ENCODE peak calls at places on chromosomes 11 and 22, in ten cellular contexts. U is CD4-positive, alpha-beta T cell; X is stomach; B is fibroblast of mammary gland; F is esophagus squamous epithelium; D is A673; V is psoas muscle; W is fibroblast of pulmonary artery; Z is uterus; G is bronchial epithelial cell. I is an unnamed sample.

GRCh38 chr11:70712471-70712870 is 314.1 kb downstream of the CTTN start:
- DNase-seq in X (no peak), D (peak), W (no peak), Z (no peak), B (peak), U (no peak), V (no peak), F (no peak), G (no peak), I (no peak)

GRCh38 chr11:110184974-110185597 is 91.9 kb downstream of the ZC3H12C start:
- DNase-seq in U (no peak), X (no peak), B (peak), G (peak), Z (no peak), W (peak), D (no peak), V (no peak), F (no peak), I (peak)

GRCh38 chr11:73365352-73366264 is 10.6 kb upstream of the RELT start:
- DNase-seq in X (no peak), V (no peak), W (no peak), G (no peak), Z (no peak), D (no peak), U (no peak), B (no peak), F (no peak), I (no peak)

GRCh38 chr22:47307326-47307725 is 544.9 kb downstream of the TBC1D22A start:
- DNase-seq in B (peak), Z (no peak), U (no peak), W (peak), F (no peak), X (no peak), D (no peak), V (no peak), G (peak), I (no peak)

GRCh38 chr22:37501610-37502341 is 15.6 kb upstream of the MFNG start:
- DNase-seq in W (peak), X (peak), F (no peak), Z (no peak), U (no peak), D (no peak), V (peak), G (no peak), B (peak), I (peak)

GRCh38 chr11:19342036-19342435 is 101.3 kb upstream of the E2F8 start:
- DNase-seq in X (no peak), G (no peak), F (no peak), W (no peak), U (no peak), D (no peak), Z (no peak), V (no peak), B (no peak), I (no peak)

GRCh38 chr22:47777426-47777825 is 1015.0 kb downstream of the TBC1D22A start:
- DNase-seq in Z (no peak), X (no peak), F (no peak), U (no peak), B (no peak), D (no peak), V (no peak), G (no peak), W (no peak), I (no peak)

GRCh38 chr11:111691176-111691575 is 75.0 kb downstream of the PPP2R1B start:
- DNase-seq in G (no peak), F (no peak), X (no peak), U (no peak), B (no peak), Z (no peak), V (no peak), W (no peak), D (no peak), I (no peak)

GRCh38 chr11:109845437-109845836 is 247.8 kb upstream of the ZC3H12C start:
- DNase-seq in U (no peak), Z (no peak), W (no peak), G (no peak), X (no peak), D (peak), F (no peak), V (peak), B (peak), I (no peak)

GRCh38 chr11:6539748-6540268 is 42.7 kb downstream of the DNHD1 start:
- DNase-seq in Z (no peak), D (no peak), V (no peak), U (no peak), X (no peak), B (no peak), W (no peak), F (no peak), G (no peak), I (no peak)

GRCh38 chr22:17369553-17370035 is 334 bp downstream of the CECR2 start:
- DNase-seq in X (no peak), D (no peak), W (peak), V (peak), Z (peak), B (no peak), U (no peak), G (no peak), F (no peak), I (no peak)

GRCh38 chr22:48495751-48496080 is 1332.0 kb downstream of the BRD1 start:
- DNase-seq in B (no peak), F (no peak), X (no peak), V (no peak), Z (no peak), G (no peak), D (no peak), U (no peak), W (no peak), I (no peak)

GRCh38 chr22:30705710-30706651 is 11.3 kb downstream of the OSBP2 start:
- DNase-seq in W (no peak), F (no peak), D (no peak), U (no peak), B (peak), X (no peak), V (peak), G (peak), Z (no peak), I (no peak)

GRCh38 chr11:61587951-61588695 is 7.2 kb upstream of the SYT7 start:
- DNase-seq in X (peak), B (peak), W (no peak), Z (peak), U (peak), D (peak), V (peak), G (peak), F (no peak), I (peak)
- TF ChIP-seq CTCF in X (no peak), B (peak), W (peak), Z (no peak), U (peak), D (peak), V (peak), G (peak), F (no peak), I (peak)

GRCh38 chr22:42171946-42172345 is 41.3 kb upstream of the CYP2D6 start:
- DNase-seq in B (no peak), W (no peak), G (no peak), U (no peak), X (no peak), Z (no peak), D (no peak), V (no peak), F (no peak), I (no peak)

GRCh38 chr22:42170946-42171345 is 40.3 kb upstream of the CYP2D6 start:
- DNase-seq in G (peak), B (no peak), F (no peak), Z (no peak), W (no peak), X (no peak), D (no peak), V (no peak), U (no peak), I (peak)

GRCh38 chr22:42173183-42173926 is 42.7 kb upstream of the CYP2D6 start:
- DNase-seq in W (no peak), U (no peak), V (no peak), D (no peak), X (no peak), F (no peak), G (no peak), B (peak), Z (no peak), I (no peak)

GRCh38 chr22:42172385-42173172 is 42.0 kb upstream of the CYP2D6 start:
- DNase-seq in V (no peak), G (no peak), F (no peak), U (no peak), B (peak), W (no peak), Z (no peak), X (no peak), D (peak), I (no peak)

DNA sequence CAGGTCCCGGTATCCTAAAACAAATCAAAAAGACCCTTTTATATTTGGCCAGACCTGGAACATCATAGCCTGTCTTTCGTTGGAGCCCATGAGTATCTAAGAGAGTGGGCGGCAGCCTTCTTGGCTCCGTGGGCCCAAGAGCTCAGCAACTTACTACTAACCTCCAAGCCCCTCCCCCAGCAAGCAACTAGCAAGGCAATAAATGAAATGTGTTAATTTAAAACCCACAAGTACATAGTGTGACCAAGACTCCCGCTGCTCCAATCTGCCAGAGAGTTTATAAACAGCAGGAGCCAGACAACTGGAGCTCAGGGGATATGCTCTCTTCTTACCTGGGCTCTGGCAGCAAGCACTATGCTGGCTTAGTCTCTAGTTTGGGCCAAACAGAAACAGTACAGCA is 40.8 kb upstream of the CYP2D6 start:
- DNase-seq in B (no peak), V (no peak), G (no peak), F (no peak), U (no peak), D (peak), W (no peak), X (no peak), Z (no peak), I (no peak)
- TF ChIP-seq CTCF in B (no peak), V (no peak), G (no peak), F (no peak), U (no peak), D (no peak), W (no peak), X (no peak), Z (no peak), I (no peak)

DNA sequence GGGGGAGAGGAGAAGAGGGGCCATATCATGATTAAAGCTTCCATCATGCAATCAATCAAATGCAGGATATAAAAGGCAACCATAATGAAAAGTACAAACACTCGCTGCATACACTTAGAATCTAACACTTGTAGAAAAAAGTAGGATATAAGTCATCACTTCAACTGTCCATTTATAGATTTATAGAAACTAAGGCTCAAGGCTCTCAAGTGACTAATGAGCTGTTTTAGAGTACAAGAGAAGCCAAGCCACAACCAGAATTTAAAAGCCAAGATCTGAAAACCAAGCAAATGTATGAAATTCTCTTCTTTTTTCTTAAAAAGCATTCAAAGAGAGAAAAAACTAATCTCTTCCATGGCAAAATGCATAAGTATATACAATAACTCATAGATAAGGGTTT is 160.2 kb upstream of the BLID start:
- DNase-seq in F (no peak), Z (no peak), U (no peak), X (no peak), B (no peak), D (no peak), W (no peak), G (no peak), V (no peak), I (no peak)
- TF ChIP-seq CTCF in F (no peak), Z (no peak), U (no peak), X (no peak), B (no peak), D (no peak), W (no peak), G (no peak), V (no peak), I (no peak)

GRCh38 chr11:93361435-93361834 is 30.9 kb downstream of the DEUP1 start:
- DNase-seq in F (no peak), W (no peak), V (no peak), Z (no peak), G (no peak), B (no peak), D (no peak), U (no peak), X (no peak), I (no peak)
- TF ChIP-seq CTCF in F (no peak), W (no peak), V (peak), Z (no peak), G (no peak), B (no peak), D (peak), U (no peak), X (no peak), I (no peak)

GRCh38 chr22:43945632-43946390 is 9.4 kb upstream of the SAMM50 start:
- DNase-seq in G (peak), D (peak), U (peak), W (peak), Z (no peak), X (peak), V (peak), B (peak), F (no peak), I (peak)
- TF ChIP-seq CTCF in G (peak), D (peak), U (peak), W (peak), Z (peak), X (no peak), V (peak), B (peak), F (peak), I (peak)

GRCh38 chr11:13287681-13288080 is 10.1 kb downstream of the BMAL1 start:
- DNase-seq in G (no peak), Z (no peak), X (no peak), V (no peak), W (no peak), B (no peak), D (no peak), F (no peak), U (no peak), I (no peak)
- TF ChIP-seq CTCF in G (no peak), Z (no peak), X (no peak), V (no peak), W (no peak), B (no peak), D (no peak), F (no peak), U (no peak), I (no peak)

DNA sequence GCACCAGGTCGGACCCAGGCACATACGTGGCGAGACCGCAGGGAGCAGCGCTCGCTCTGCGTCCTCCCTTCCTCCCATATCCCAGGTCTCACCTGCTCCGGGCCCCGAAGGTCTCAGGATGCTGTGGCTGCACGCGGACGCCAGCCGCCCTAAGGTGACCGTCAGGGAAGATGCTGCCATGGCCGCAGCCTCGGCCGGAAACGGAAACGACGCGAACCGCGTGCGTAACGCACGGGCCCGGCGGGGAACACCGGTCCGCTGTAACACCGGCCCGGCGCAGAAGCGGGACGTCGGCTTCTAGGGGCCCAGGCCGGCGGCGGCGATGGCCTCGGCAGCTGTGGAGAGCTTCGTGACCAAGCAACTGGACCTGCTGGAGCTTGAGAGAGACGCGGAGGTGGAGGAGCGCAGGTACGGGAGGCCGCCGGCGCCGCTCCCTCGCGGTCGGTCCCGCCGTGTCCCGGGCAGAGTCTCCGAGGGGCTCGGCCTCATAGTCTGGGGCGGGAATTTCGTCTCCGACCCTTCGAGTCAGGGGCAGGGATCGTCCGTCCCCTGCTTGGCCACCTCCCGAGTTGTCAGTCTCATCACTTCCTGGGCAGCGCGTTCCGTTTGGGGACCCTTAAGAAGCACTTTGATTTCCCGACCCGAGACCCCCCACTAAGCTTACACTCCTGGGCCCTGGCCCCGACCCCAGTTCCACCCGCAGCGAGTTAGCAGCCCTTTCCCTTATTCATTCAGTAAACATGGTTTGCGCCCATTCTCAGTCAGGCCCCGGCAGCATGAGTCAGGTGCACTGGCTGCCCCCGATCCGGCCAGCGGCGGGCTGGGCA is at the start of the genes IGHMBP2 and MRPL21:
- DNase-seq in Z (peak), F (peak), G (peak), W (peak), B (peak), X (peak), D (peak), V (peak), U (peak), I (peak)
- TF ChIP-seq CTCF in Z (peak), F (peak), G (no peak), W (no peak), B (no peak), X (no peak), D (no peak), V (no peak), U (no peak), I (no peak)

DNA sequence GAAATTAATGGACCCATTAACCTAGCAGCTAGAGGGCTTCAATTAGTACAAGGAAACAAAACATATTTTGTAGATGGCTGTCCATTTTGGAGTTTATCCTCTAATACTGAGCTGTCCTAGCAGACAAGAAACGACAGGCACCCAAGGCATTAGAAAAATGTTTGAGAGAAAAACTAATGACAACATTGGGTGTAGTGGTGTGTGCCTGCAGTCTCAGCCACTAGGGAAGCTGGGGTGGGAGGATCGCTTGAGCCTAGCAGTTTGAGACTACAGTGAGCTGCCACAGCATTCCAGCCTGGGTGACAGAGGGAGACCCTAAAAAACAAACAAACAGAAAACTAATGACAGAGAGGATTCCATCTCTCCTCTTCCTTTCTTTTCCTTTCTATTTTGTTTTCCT is 1.5 kb downstream of the A4GALT start:
- DNase-seq in F (no peak), X (no peak), D (peak), Z (no peak), B (no peak), U (no peak), W (no peak), G (peak), V (no peak), I (peak)
- TF ChIP-seq CTCF in F (no peak), X (no peak), D (no peak), Z (peak), B (no peak), U (no peak), W (peak), G (no peak), V (peak), I (peak)

GRCh38 chr22:40853961-40854360 is 2.5 kb downstream of the ST13 start:
- DNase-seq in W (peak), U (no peak), D (no peak), G (no peak), F (no peak), X (no peak), Z (no peak), B (peak), V (no peak), I (peak)

GRCh38 chr22:40857309-40857851 is 432 bp downstream of the XPNPEP3 start:
- DNase-seq in F (no peak), Z (no peak), X (no peak), W (peak), U (no peak), V (no peak), G (no peak), B (no peak), D (no peak), I (peak)

GRCh38 chr22:40855104-40855959 is 1.1 kb downstream of the ST13 start:
- DNase-seq in W (peak), B (peak), D (peak), F (no peak), V (peak), G (peak), X (no peak), U (no peak), Z (peak), I (peak)

GRCh38 chr22:40855960-40856512 is 403 bp downstream of the ST13 start:
- DNase-seq in B (peak), F (no peak), D (peak), W (peak), X (peak), Z (no peak), V (no peak), U (no peak), G (peak), I (peak)

DNA sequence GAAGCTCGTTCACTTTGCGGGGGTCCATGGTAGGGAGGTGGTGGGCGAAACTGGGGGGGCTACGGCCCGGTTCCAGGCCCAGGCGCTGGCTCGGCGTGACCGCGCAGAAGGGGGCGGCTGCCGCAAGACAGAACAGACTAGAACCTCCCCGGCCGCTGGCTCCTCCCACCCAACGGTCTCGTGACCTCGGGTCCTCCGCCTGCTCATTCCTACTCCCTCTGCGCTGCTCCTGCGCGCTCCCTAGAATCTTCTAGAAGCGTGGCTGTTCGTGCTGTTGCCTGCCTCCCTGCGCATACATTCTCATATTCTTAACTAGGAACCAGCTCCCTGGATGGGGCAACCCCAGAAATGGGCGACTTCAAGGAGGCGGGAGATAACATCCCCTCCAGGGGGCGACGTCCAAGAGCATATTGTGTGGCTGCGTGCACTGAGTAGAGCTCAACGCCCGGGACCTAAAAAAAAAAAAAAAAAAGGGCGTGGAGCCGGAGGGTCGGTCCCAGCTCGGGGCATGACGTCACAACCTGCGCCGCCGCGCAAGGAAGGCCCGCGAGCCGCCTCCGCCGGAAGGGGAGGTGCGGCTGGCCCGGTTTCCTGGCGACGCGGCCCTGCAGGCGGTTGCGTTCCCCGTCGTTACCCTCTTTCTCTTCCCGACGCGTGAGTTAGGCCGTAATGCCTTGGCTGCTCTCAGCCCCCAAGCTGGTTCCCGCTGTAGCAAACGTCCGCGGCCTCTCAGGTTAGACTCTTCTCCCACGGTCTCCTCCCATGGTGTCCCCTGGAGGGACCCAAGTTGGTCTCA is at the start of the genes ST13 and XPNPEP3:
- DNase-seq in D (peak), B (peak), Z (peak), W (peak), V (peak), G (peak), X (peak), F (peak), U (peak), I (peak)
- TF ChIP-seq CTCF in D (peak), B (peak), Z (peak), W (no peak), V (no peak), G (peak), X (no peak), F (peak), U (peak), I (peak)

I was measured in epithelial cell of esophagus.